ENCODE peak calls at places on chromosomes 7 and 10, in ten cellular contexts. W is MM.1S, U is esophagus squamous epithelium, M is fibroblast of lung, K is cardiac fibroblast, C is GM12864, I is upper lobe of right lung, Q is fibroblast of the aortic adventitia, G is fibroblast of pulmonary artery, J is sigmoid colon. A is an unnamed sample.
A peak's percentile ranks its signal among the peaks of the same experiment; 100 is the strongest.

GRCh38 chr7:92116949-92117348 is 17.3 kb downstream of the CYP51A1 start:
- DNase-seq in Q (no peak), G (no peak), M (no peak), C (no peak), W (no peak), U (no peak), K (no peak), I (no peak), J (no peak), A (no peak)

GRCh38 chr10:4623757-4624420 is 202.1 kb upstream of the AKR1E2 start:
- DNase-seq in C (no peak), M (peak; percentile 43), K (peak; percentile 36), Q (peak; percentile 34), W (no peak), J (no peak), G (peak; percentile 14), U (no peak), I (no peak), A (peak; percentile 55)

GRCh38 chr7:5426226-5426475 is 2.5 kb upstream of the TNRC18 start:
- DNase-seq in C (no peak), G (peak; percentile 56), K (peak; percentile 71), Q (peak; percentile 62), J (no peak), W (no peak), U (no peak), M (peak; percentile 77), I (no peak), A (peak; percentile 70)

GRCh38 chr10:7337431-7338171 is 73.2 kb downstream of the SFMBT2 start:
- DNase-seq in W (no peak), U (no peak), M (no peak), I (no peak), J (no peak), C (peak; percentile 29), K (no peak), G (no peak), Q (no peak), A (no peak)

GRCh38 chr10:48254745-48255144 is 19.8 kb downstream of the FRMPD2 start:
- DNase-seq in C (no peak), G (no peak), W (no peak), U (no peak), J (no peak), I (no peak), Q (no peak), M (no peak), K (no peak), A (no peak)

GRCh38 chr10:129766611-129767550 is 197.2 kb downstream of the EBF3 start:
- DNase-seq in M (no peak), U (no peak), G (no peak), J (peak; percentile 53), C (no peak), Q (no peak), K (no peak), W (no peak), I (peak; percentile 61), A (no peak)

GRCh38 chr10:34476607-34477006 is 338.5 kb downstream of the PARD3 start:
- DNase-seq in J (no peak), M (no peak), K (no peak), Q (no peak), G (no peak), U (no peak), C (no peak), I (no peak), W (no peak), A (no peak)

GRCh38 chr10:119111968-119112515 is 8.1 kb downstream of the DENND10 start:
- DNase-seq in I (no peak), G (peak; percentile 48), J (no peak), Q (peak; percentile 68), U (no peak), K (peak; percentile 84), C (no peak), M (peak; percentile 73), W (no peak), A (no peak)

GRCh38 chr7:127812540-127812939 is 160.5 kb downstream of the SND1 start:
- DNase-seq in U (no peak), M (no peak), W (no peak), G (no peak), Q (peak; percentile 39), I (no peak), C (no peak), K (no peak), J (no peak), A (no peak)

GRCh38 chr7:55060690-55061414 is 42.0 kb downstream of the EGFR start:
- DNase-seq in M (peak; percentile 78), U (no peak), J (no peak), Q (peak; percentile 95), K (peak; percentile 87), C (no peak), I (no peak), W (no peak), G (peak; percentile 68), A (peak; percentile 51)

GRCh38 chr10:43233601-43234430 is 33.0 kb downstream of the RASGEF1A start:
- DNase-seq in K (no peak), I (peak; percentile 52), J (peak; percentile 24), G (no peak), Q (no peak), W (no peak), U (no peak), M (no peak), C (no peak), A (no peak)

GRCh38 chr10:34537629-34538231 is 277.4 kb downstream of the PARD3 start:
- DNase-seq in Q (no peak), J (no peak), W (peak; percentile 90), U (no peak), G (no peak), I (no peak), K (no peak), C (peak; percentile 29), M (no peak), A (no peak)

GRCh38 chr7:30562498-30562897 is 32.2 kb upstream of the GARS1 start:
- DNase-seq in C (no peak), G (peak; percentile 72), U (no peak), Q (peak; percentile 61), K (peak; percentile 59), M (peak; percentile 72), W (no peak), J (no peak), I (no peak), A (peak; percentile 72)

GRCh38 chr10:59771162-59771807 is 18.0 kb upstream of the MRLN start:
- DNase-seq in K (no peak), G (no peak), M (no peak), C (no peak), I (no peak), W (no peak), J (no peak), U (no peak), Q (no peak), A (no peak)

GRCh38 chr7:33334349-33334748 is 205.0 kb downstream of the BBS9 start:
- DNase-seq in G (peak; percentile 56), K (peak; percentile 38), M (peak; percentile 23), Q (peak; percentile 32), I (no peak), W (no peak), U (no peak), C (no peak), J (no peak), A (peak; percentile 29)
- TF ChIP-seq CTCF in G (peak; percentile 60), K (peak; percentile 52), M (no peak), Q (peak; percentile 52), I (peak; percentile 20), W (peak; percentile 55), U (peak; percentile 11), C (peak; percentile 51), J (no peak), A (peak; percentile 47)

GRCh38 chr7:116713500-116713899 is 41.5 kb downstream of the MET start:
- DNase-seq in I (no peak), C (no peak), W (no peak), K (no peak), M (no peak), Q (no peak), U (no peak), G (no peak), J (no peak), A (no peak)

GRCh38 chr7:116715087-116715486 is 43.1 kb downstream of the MET start:
- DNase-seq in K (no peak), J (no peak), U (no peak), W (no peak), I (no peak), M (no peak), C (no peak), Q (no peak), G (no peak), A (no peak)

GRCh38 chr7:116711790-116712189 is 39.8 kb downstream of the MET start:
- DNase-seq in G (no peak), W (no peak), M (no peak), Q (no peak), J (no peak), K (no peak), I (no peak), U (no peak), C (no peak), A (no peak)

GRCh38 chr7:116713918-116714317 is 41.9 kb downstream of the MET start:
- DNase-seq in K (peak; percentile 32), U (no peak), G (no peak), J (no peak), C (no peak), Q (peak; percentile 60), M (peak; percentile 89), W (no peak), I (no peak), A (peak; percentile 72)

DNA sequence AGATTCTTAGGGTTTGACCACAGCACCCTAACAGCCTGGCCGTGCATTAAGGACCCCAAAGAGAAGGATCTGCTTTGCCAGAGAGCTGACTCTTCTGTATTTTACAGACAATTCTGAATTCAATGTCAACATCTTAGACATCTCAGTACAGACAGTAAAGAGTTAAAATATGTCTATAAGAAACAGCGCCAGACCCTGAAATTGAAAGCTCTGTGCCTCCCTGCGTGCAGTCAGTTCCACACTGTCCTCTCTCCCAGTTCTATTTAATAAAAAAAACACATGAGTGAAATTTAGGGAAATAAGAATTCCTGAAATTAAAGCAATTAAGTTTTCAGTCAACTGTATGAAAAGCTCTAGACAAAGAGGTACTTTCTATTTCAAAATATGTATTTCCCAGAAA is 45.1 kb downstream of the MET start:
- DNase-seq in M (no peak), I (no peak), K (no peak), U (no peak), J (no peak), G (no peak), C (no peak), W (no peak), Q (no peak), A (no peak)
- H3K4me3 ChIP-seq in M (no peak overlapping the region), I (no peak overlapping the region), K (no peak overlapping the region), U (no peak overlapping the region), J (no peak overlapping the region), G (no peak overlapping the region), C (no peak overlapping the region), W (no peak overlapping the region), Q (no peak overlapping the region), A (no peak overlapping the region)

GRCh38 chr10:22335204-22335956 is 9.9 kb upstream of the SPAG6 start:
- DNase-seq in K (peak; percentile 69), M (peak; percentile 58), W (no peak), I (peak; percentile 76), Q (peak; percentile 56), J (peak; percentile 72), U (no peak), G (peak; percentile 70), C (no peak), A (peak; percentile 48)
- TF ChIP-seq CTCF in K (peak; percentile 19), M (no peak), W (no peak), I (no peak), Q (peak; percentile 26), J (no peak), U (no peak), G (no peak), C (peak; percentile 22), A (no peak)

DNA sequence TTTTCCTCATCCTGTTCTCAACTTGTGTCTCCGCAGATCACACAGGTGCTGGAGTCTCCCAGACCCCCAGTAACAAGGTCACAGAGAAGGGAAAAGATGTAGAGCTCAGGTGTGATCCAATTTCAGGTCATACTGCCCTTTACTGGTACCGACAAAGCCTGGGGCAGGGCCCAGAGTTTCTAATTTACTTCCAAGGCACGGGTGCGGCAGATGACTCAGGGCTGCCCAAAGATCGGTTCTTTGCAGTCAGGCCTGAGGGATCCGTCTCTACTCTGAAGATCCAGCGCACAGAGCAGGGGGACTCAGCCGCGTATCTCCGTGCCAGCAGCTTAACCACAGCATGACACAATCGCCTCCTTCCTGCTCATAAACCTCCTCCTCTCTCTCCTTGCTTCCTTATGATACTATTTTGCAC is 126.7 kb upstream of the PRSS58 start:
- DNase-seq in M (peak; percentile 85), K (peak; percentile 55), Q (no peak), G (peak; percentile 25), W (no peak), C (no peak), I (no peak), U (no peak), J (no peak), A (peak; percentile 46)
- H3K4me3 ChIP-seq in M (no peak overlapping the region), K (no peak overlapping the region), Q (no peak overlapping the region), G (no peak overlapping the region), W (no peak overlapping the region), C (no peak overlapping the region), I (no peak overlapping the region), U (no peak overlapping the region), J (no peak overlapping the region), A (no peak overlapping the region)

A was measured in astrocyte of the spinal cord.